ENCODE peak calls at places on chromosomes 12 and 14, in nine cellular contexts. O is DMS79 treated with DMSO at 0.1 percent for 48 hours; Z is GM13977; V is COR-L47; X is stimulated activated CD4-positive, alpha-beta T cell treated with anti-CD3 and anti-CD28 coated beads, Interleukin-1b, Interleukin-23, amount 100 ng/mL, for 4 hours; I is stimulated activated effector memory CD8-positive, alpha-beta T cell treated with anti-CD3 and anti-CD28 coated beads, Interleukin-12 subunit alpha, Interleukin-12 subunit beta, amount 100 ng/mL, for 72 hours; L is ureter; A is T-cell; D is AML-193. T is an unnamed sample.

GRCh38 chr14:105294142-105294597 is 6.6 kb downstream of the BRF1 start:
- DNase-seq in O (peak; percentile 25), Z (no peak), V (peak; percentile 87), X (peak; percentile 17), I (no peak), L (no peak), A (peak; percentile 77), D (no peak), T (peak; percentile 26)

GRCh38 chr12:112303004-112303403 is 79.2 kb downstream of the HECTD4 start:
- DNase-seq in O (no peak), Z (peak; percentile 78), V (no peak), X (no peak), I (peak; percentile 9), L (no peak), A (peak; percentile 2), D (no peak), T (no peak)

GRCh38 chr14:102192840-102193502 is 53.3 kb downstream of the WDR20 start:
- DNase-seq in O (no peak), Z (no peak), V (no peak), X (no peak), I (no peak), L (no peak), A (no peak), D (no peak), T (no peak)

GRCh38 chr12:93676408-93677194 is 574 bp upstream of the CRADD start:
- DNase-seq in O (no peak), Z (no peak), V (no peak), X (no peak), I (no peak), L (no peak), A (no peak), D (no peak), T (no peak)

GRCh38 chr12:113860059-113860820 is 105.9 kb downstream of the RBM19 start:
- DNase-seq in O (no peak), Z (no peak), V (peak; percentile 84), X (no peak), I (no peak), L (no peak), A (no peak), D (no peak), T (no peak)

GRCh38 chr12:117521327-117521726 is 159.9 kb upstream of the NOS1 start:
- DNase-seq in O (no peak), Z (no peak), V (no peak), X (no peak), I (no peak), L (no peak), A (no peak), D (peak; percentile 35), T (no peak)

GRCh38 chr12:59036973-59037807 is 116.9 kb upstream of the LRIG3 start:
- DNase-seq in O (no peak), Z (no peak), V (no peak), X (no peak), I (no peak), L (no peak), A (no peak), D (no peak), T (no peak)

GRCh38 chr12:39359644-39360043 is 83.3 kb downstream of the KIF21A start:
- DNase-seq in O (no peak), Z (no peak), V (no peak), X (no peak), I (no peak), L (no peak), A (no peak), D (no peak), T (no peak)

GRCh38 chr14:70714055-70714550 is 72.4 kb downstream of the TTC9 start:
- DNase-seq in O (peak; percentile 87), Z (no peak), V (peak; percentile 50), X (peak; percentile 3), I (peak; percentile 34), L (no peak), A (peak; percentile 13), D (peak; percentile 46), T (peak; percentile 43)

GRCh38 chr12:80679346-80680131 is 27.9 kb upstream of the MYF6 start:
- DNase-seq in O (no peak), Z (no peak), V (no peak), X (no peak), I (no peak), L (no peak), A (no peak), D (no peak), T (no peak)

GRCh38 chr12:52691076-52691764 is 11.0 kb upstream of the KRT1 start:
- DNase-seq in O (peak; percentile 14), Z (no peak), V (peak; percentile 43), X (peak; percentile 43), I (peak; percentile 8), L (no peak), A (peak; percentile 62), D (no peak), T (peak; percentile 29)

GRCh38 chr12:57142727-57143126 is 4.7 kb downstream of the LRP1-AS start:
- DNase-seq in O (no peak), Z (no peak), V (no peak), X (no peak), I (no peak), L (no peak), A (no peak), D (no peak), T (no peak)

GRCh38 chr12:106084048-106084671 is 54.6 kb downstream of the NUAK1 start:
- DNase-seq in O (no peak), Z (no peak), V (no peak), X (no peak), I (no peak), L (no peak), A (no peak), D (no peak), T (no peak)

GRCh38 chr12:75725505-75726120 is 214.2 kb upstream of the KRR1 start:
- DNase-seq in O (peak; percentile 63), Z (no peak), V (peak; percentile 35), X (no peak), I (no peak), L (no peak), A (no peak), D (no peak), T (no peak)

GRCh38 chr14:52080171-52080800 is 11.4 kb upstream of the NID2 start:
- DNase-seq in O (no peak), Z (no peak), V (no peak), X (no peak), I (no peak), L (no peak), A (no peak), D (no peak), T (no peak)

GRCh38 chr12:86634706-86635410 is 378.7 kb upstream of the MGAT4C start:
- DNase-seq in O (no peak), Z (no peak), V (no peak), X (no peak), I (no peak), L (no peak), A (no peak), D (no peak), T (no peak)

GRCh38 chr12:1256285-1256684 is 265.3 kb downstream of the ERC1 start:
- DNase-seq in O (no peak), Z (no peak), V (no peak), X (no peak), I (no peak), L (no peak), A (no peak), D (no peak), T (no peak)

GRCh38 chr14:89849931-89850330 is 104.6 kb downstream of the EFCAB11 start:
- DNase-seq in O (no peak), Z (no peak), V (no peak), X (no peak), I (no peak), L (no peak), A (no peak), D (no peak), T (no peak)